ENCODE peak calls at places on chromosomes 11 and 22, in ten cellular contexts. Y is IMR-90; E is HS-5; R is NCI-H1105 treated with DMSO at 0.1 percent for 48 hours; C is astrocyte of the spinal cord; N is fibroblast of villous mesenchyme; X is HCEC 1CT; S is iris pigment epithelial cell; Q is pancreas; F is effector CD8-positive, alpha-beta T cell. B is an unnamed sample.
A peak's percentile ranks its signal among the peaks of the same experiment; 100 is the strongest.

GRCh38 chr11:11981840-11982239 is 26.6 kb downstream of the DKK3 start:
- DNase-seq in Y (no peak), E (no peak), R (no peak), C (no peak), N (no peak), X (no peak), S (no peak), Q (no peak), F (no peak), B (no peak)

GRCh38 chr11:95924414-95924760 is 480 bp upstream of the MTMR2 start:
- DNase-seq in Y (peak; percentile 48), E (no peak), R (peak; percentile 57), C (peak; percentile 43), N (peak; percentile 66), X (peak; percentile 30), S (no peak), Q (no peak), F (no peak), B (no peak)

GRCh38 chr11:72752088-72752914 is at the start of gene ARAP1:
- DNase-seq in Y (peak; percentile 59), E (peak; percentile 71), R (peak; percentile 57), C (peak; percentile 74), N (peak; percentile 70), X (peak; percentile 49), S (peak; percentile 66), Q (peak; percentile 88), F (peak; percentile 69), B (peak; percentile 59)

GRCh38 chr11:134483857-134484256 is 71.8 kb upstream of the B3GAT1 start:
- DNase-seq in Y (no peak), E (no peak), R (no peak), C (no peak), N (no peak), X (no peak), S (no peak), Q (no peak), F (no peak), B (no peak)

GRCh38 chr11:119488256-119488995 is 65.5 kb upstream of the THY1 start:
- DNase-seq in Y (no peak), E (no peak), R (no peak), C (no peak), N (no peak), X (no peak), S (no peak), Q (no peak), F (no peak), B (no peak)

GRCh38 chr11:30987819-30988218 is 381.7 kb downstream of the DCDC1 start:
- DNase-seq in Y (no peak), E (no peak), R (no peak), C (no peak), N (no peak), X (no peak), S (no peak), Q (no peak), F (no peak), B (no peak)

GRCh38 chr11:13772223-13773046 is 104.0 kb downstream of the FAR1 start:
- DNase-seq in Y (peak; percentile 62), E (peak; percentile 43), R (peak; percentile 98), C (peak; percentile 70), N (peak; percentile 76), X (peak; percentile 60), S (peak; percentile 68), Q (no peak), F (no peak), B (peak; percentile 7)

GRCh38 chr11:36456136-36456535 is 53.9 kb downstream of the TRAF6 start:
- DNase-seq in Y (no peak), E (no peak), R (no peak), C (no peak), N (no peak), X (no peak), S (peak; percentile 50), Q (no peak), F (no peak), B (no peak)

GRCh38 chr11:75583710-75584658 is 21.9 kb downstream of the SERPINH1 start:
- DNase-seq in Y (peak; percentile 61), E (no peak), R (peak; percentile 55), C (peak; percentile 74), N (peak; percentile 65), X (no peak), S (peak; percentile 71), Q (peak; percentile 83), F (no peak), B (no peak)

GRCh38 chr11:62013266-62014157 is 46.1 kb upstream of the FTH1 start:
- DNase-seq in Y (no peak), E (no peak), R (no peak), C (no peak), N (peak; percentile 25), X (no peak), S (no peak), Q (no peak), F (no peak), B (no peak)

GRCh38 chr11:8101421-8101820 is 20.4 kb downstream of the TUB start:
- DNase-seq in Y (no peak), E (no peak), R (no peak), C (no peak), N (no peak), X (no peak), S (no peak), Q (no peak), F (no peak), B (no peak)

GRCh38 chr11:119049081-119049480 is 7.9 kb downstream of the HYOU1 start:
- DNase-seq in Y (no peak), E (no peak), R (no peak), C (no peak), N (no peak), X (no peak), S (no peak), Q (peak; percentile 59), F (no peak), B (no peak)

GRCh38 chr11:86287468-86287796 is 14.6 kb upstream of the HIKESHI start:
- DNase-seq in Y (no peak), E (no peak), R (no peak), C (no peak), N (no peak), X (no peak), S (no peak), Q (no peak), F (no peak), B (no peak)

GRCh38 chr11:2662024-2662312 is 37.8 kb downstream of the KCNQ1OT1 start:
- DNase-seq in Y (no peak), E (no peak), R (no peak), C (no peak), N (no peak), X (no peak), S (no peak), Q (no peak), F (no peak), B (no peak)

GRCh38 chr11:92311616-92312449 is 87.2 kb downstream of the FAT3 start:
- DNase-seq in Y (peak; percentile 19), E (no peak), R (no peak), C (no peak), N (peak; percentile 57), X (peak; percentile 12), S (no peak), Q (no peak), F (no peak), B (no peak)

GRCh38 chr22:45310331-45311032 is 748 bp downstream of the FAM118A start:
- DNase-seq in Y (no peak), E (no peak), R (no peak), C (no peak), N (no peak), X (no peak), S (no peak), Q (peak; percentile 79), F (no peak), B (no peak)